ENCODE peak calls at places on chromosomes 7 and 10, in four cellular contexts. L is mammary epithelial cell, W is PC-9, R is GM23338. C is an unnamed sample.

GRCh38 chr10:100100651-100101525 is 19.2 kb upstream of the CPN1 start:
- DNase-seq in L (peak), W (peak), R (peak), C (peak)

GRCh38 chr10:128078136-128078969 is 47.9 kb downstream of the MKI67 start:
- DNase-seq in L (no peak), W (peak), R (peak), C (peak)

GRCh38 chr7:113639221-113639620 is 279.6 kb downstream of the PPP1R3A start:
- DNase-seq in L (peak), W (no peak), R (no peak), C (no peak)

GRCh38 chr7:105098863-105099515 is 85.0 kb downstream of the KMT2E start:
- DNase-seq in L (peak), W (no peak), R (peak), C (peak)

GRCh38 chr10:1762066-1762465 is 24.7 kb upstream of the ADARB2 start:
- DNase-seq in L (no peak), W (no peak), R (no peak), C (no peak)

GRCh38 chr10:89916481-89916880 is 215.1 kb downstream of the KIF20B start:
- DNase-seq in L (peak), W (peak), R (no peak), C (peak)

GRCh38 chr10:6292741-6293151 is 90.0 kb downstream of the PFKFB3 start:
- DNase-seq in L (no peak), W (no peak), R (no peak), C (no peak)

GRCh38 chr10:108812296-108812695 is 1111.0 kb downstream of the XPNPEP1 start:
- DNase-seq in L (no peak), W (no peak), R (no peak), C (no peak)

GRCh38 chr7:135714534-135715009 is 13.4 kb downstream of the SLC13A4 start:
- DNase-seq in L (peak), W (peak), R (peak), C (peak)

GRCh38 chr7:2086229-2086628 is 146.5 kb downstream of the MAD1L1 start:
- DNase-seq in L (no peak), W (no peak), R (no peak), C (no peak)

GRCh38 chr10:62610649-62611229 is 193.8 kb upstream of the ADO start:
- DNase-seq in L (peak), W (peak), R (peak), C (peak)

GRCh38 chr10:5416981-5417380 is 4.6 kb downstream of the NET1 start:
- DNase-seq in L (no peak), W (no peak), R (peak), C (no peak)

GRCh38 chr10:133614830-133615580 is 11.6 kb downstream of the FRG2B start:
- DNase-seq in L (no peak), W (no peak), R (no peak), C (no peak)

GRCh38 chr10:59126277-59126676 is 50.2 kb upstream of the PHYHIPL start:
- DNase-seq in L (no peak), W (no peak), R (no peak), C (no peak)

GRCh38 chr10:69061305-69062161 is 26.4 kb upstream of the SRGN start:
- DNase-seq in L (peak), W (peak), R (no peak), C (peak)

GRCh38 chr10:49798275-49798674 is 36.2 kb upstream of the OGDHL start:
- DNase-seq in L (no peak), W (no peak), R (no peak), C (no peak)

GRCh38 chr7:727104-727805 is at the start of gene PRKAR1B:
- DNase-seq in L (no peak), W (peak), R (peak), C (peak)

GRCh38 chr10:81865581-81865980 is 9.4 kb upstream of the NRG3 start:
- DNase-seq in L (no peak), W (no peak), R (peak), C (no peak)

GRCh38 chr7:129792721-129793120 is 160.0 kb downstream of the UBE2H start:
- DNase-seq in L (no peak), W (no peak), R (no peak), C (no peak)

GRCh38 chr7:123039269-123039668 is 43.8 kb upstream of the TAS2R16 start:
- DNase-seq in L (no peak), W (no peak), R (peak), C (no peak)

GRCh38 chr10:94680544-94680943 is 3.0 kb upstream of the CYP2C18 start:
- DNase-seq in L (peak), W (no peak), R (no peak), C (peak)

GRCh38 chr10:122163182-122164027 is 107.7 kb upstream of the BTBD16 start:
- DNase-seq in L (no peak), W (no peak), R (peak), C (peak)

GRCh38 chr10:9096288-9096687 is 1041.8 kb downstream of the GATA3 start:
- DNase-seq in L (no peak), W (no peak), R (no peak), C (no peak)

GRCh38 chr7:108001759-108002725 is 919 bp downstream of the LAMB1 start:
- DNase-seq in L (peak), W (no peak), R (peak), C (peak)

GRCh38 chr7:100604078-100604975 is 2.2 kb downstream of the PCOLCE start:
- DNase-seq in L (peak), W (peak), R (peak), C (peak)

GRCh38 chr7:105828141-105828540 is 48.3 kb downstream of the ATXN7L1 start:
- DNase-seq in L (no peak), W (no peak), R (no peak), C (no peak)

GRCh38 chr7:111045469-111045868 is 45.5 kb upstream of the LRRN3 start:
- DNase-seq in L (no peak), W (no peak), R (peak), C (peak)

GRCh38 chr7:33904680-33905388 is 505 bp upstream of the BMPER start:
- DNase-seq in L (peak), W (peak), R (peak), C (peak)

GRCh38 chr7:93226310-93226709 is at the start of gene HEPACAM2:
- DNase-seq in L (no peak), W (no peak), R (no peak), C (no peak)

GRCh38 chr7:35351466-35351865 is 97.6 kb upstream of the TBX20 start:
- DNase-seq in L (no peak), W (no peak), R (no peak), C (no peak)

DNA sequence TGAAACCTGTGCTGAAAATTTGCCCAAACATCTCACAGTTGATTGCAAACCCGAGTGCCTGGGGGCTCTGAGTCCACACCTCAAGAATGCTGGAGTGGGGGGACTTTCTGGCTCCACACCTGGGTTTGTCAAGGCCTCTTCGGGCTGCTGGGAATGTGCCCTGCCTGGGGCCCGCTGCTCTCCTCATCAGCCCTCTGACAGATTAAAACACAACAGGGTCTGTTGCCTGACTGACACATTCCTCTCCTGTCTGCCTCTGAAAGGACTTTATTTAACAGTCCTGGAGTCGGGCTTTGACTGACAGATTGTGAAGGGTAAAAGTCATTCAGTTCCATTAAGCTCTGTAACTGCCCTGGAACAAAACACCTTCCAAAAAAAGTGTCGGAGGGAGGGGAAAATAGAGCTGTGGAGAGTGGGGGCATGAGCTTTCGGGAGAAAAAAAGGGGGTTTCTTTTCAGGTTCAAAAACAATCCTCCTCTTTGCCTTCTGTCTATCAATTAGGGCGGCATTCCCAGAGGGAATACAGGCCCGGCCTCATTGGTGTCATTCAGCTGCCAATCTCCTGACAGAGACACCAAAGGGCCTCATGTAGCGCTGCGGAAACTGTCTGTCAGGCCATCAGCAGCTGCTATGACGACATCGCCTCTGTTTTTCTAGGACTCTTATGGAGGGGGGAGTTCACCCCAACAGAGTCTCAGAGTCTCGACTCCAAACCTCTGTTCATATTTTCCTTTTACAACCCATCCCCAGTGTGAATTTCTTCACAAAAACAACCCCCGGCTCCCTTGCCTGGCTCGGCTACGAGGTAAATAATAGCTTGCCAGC is 398.8 kb upstream of the NFE2L3 start:
- DNase-seq in L (peak), W (no peak), R (peak), C (no peak)
- H3K4me2 ChIP-seq in L (no peak), W (no peak), R (no peak), C (no peak)

GRCh38 chr10:73648252-73648651 is 7.0 kb upstream of the MYOZ1 start:
- DNase-seq in L (no peak), W (no peak), R (peak), C (peak)
- H3K4me2 ChIP-seq in L (peak), W (no peak), R (peak), C (peak)

GRCh38 chr10:129676014-129676413 is 209.0 kb downstream of the MGMT start:
- DNase-seq in L (no peak), W (no peak), R (no peak), C (no peak)
- H3K4me2 ChIP-seq in L (no peak), W (no peak), R (no peak), C (no peak)

DNA sequence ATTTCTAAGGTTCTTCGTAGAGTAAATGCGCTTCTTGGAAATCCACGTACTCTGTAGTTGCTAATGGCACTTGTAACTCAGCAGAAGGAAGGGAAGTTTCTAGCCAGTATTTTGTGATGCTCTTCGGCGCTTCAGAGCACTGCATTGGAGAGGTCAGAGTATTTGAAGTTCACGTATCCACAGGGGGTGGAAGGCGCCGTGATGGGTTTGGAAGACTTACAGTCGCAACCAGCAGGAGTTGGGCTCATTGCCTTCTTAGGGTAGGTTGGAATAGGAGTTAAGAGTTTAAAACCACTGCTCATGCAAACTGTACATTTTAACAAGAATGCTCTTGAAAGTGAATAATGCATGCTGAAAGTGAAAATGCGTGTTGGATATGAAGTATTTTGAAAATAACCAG is 49.1 kb downstream of the SHH start:
- DNase-seq in L (no peak), W (no peak), R (no peak), C (no peak)
- H3K4me2 ChIP-seq in L (no peak), W (no peak), R (no peak), C (no peak)

DNA sequence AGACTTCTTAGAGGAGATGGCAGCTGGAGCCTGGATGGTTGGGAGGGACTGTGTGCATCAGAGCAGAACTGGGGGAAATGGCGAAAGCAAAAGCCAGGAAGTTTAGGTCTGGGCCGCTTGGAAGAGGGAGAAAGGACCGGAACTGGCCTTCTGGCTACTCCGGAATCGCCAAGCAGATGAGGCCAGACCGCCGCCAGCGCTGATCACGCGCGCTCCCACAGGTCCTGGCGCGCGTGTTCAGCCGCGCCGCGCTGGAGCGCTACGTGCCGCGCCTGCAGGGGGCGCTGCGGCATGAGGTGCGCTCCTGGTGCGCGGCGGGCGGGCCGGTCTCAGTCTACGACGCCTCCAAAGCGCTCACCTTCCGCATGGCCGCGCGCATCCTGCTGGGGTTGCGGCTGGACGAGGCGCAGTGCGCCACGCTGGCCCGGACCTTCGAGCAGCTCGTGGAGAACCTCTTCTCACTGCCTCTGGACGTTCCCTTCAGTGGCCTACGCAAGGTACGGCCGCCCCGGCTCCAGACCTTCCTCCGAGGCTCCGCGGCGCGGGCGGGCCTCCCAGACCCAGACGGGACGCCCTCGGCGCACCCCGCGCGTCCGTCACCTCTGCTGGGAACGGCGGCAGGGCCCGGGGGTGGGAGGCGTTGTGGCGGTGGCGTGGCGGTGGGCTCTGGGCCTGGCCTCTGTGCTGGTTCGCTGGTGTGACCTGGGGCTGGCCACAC is 2.1 kb downstream of the CYP26C1 start:
- DNase-seq in L (peak), W (peak), R (peak), C (peak)
- H3K4me2 ChIP-seq in L (peak), W (no peak), R (peak), C (peak)

DNA sequence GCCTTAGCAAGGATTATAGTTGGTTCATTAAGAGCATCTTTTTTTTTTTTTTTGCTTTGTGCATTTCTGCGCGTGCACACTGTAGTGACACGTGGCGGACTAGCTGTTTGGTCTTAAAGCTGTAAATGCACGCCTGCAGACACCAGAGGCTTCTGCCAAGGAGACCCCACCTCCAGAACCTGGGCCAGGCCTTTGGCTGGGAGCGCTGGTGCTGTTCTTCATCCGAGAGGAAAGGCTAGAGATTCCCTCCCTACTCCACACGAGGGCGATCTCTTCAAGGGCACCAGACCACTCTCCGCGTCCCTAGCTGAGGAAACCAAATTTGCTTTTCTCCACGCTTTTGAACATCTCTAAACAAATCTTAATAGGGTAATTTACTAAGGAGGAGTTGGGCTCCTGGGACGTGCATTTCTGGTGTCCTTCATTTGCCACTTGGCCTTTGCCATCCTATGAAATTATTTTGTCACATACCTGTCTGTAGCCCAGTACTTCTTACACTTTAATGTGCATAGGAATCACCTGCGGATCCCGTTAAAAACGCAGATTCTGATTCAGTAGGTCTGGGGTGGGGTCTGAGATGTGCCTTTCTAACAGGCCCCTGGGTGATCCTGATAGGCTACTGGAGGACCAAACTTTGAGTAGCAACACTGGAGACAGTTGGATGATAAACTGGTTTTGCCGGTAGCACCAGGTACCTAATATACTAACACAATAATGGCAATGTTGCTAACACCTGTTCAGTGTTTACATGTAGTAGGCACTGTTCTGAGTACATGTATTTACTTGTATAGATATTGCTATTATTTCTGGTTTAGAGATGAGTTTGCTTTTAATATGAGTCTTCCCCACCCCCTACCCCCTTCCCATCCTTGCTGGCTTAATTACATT is 1.3 kb upstream of the SLC26A5 start:
- DNase-seq in L (peak), W (peak), R (peak), C (peak)
- H3K4me2 ChIP-seq in L (no peak), W (peak), R (peak), C (no peak)

DNA sequence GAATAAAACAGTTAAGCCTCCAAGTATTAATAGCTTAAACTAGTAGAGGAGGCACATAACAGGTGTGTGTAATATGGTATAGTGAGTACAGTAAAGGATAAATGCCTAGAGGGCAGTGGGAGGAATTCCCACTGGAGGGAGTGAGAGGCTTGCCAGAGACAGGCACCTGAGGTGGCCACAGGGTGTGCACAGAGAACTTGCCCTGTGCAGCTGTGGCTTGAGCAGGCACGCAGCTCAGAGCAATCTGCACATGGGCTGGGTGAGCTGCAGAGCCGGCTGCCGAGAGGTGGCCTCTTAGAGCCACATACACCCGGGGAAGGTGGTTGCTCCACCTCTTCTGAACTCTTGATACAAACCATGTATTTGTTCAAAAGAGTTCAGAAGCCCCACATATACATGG is 237.1 kb downstream of the COBL start:
- DNase-seq in L (peak), W (no peak), R (no peak), C (no peak)
- H3K4me2 ChIP-seq in L (no peak), W (no peak), R (no peak), C (no peak)

GRCh38 chr10:86599729-86600128 is 54.6 kb upstream of the OPN4 start:
- DNase-seq in L (no peak), W (peak), R (peak), C (no peak)
- H3K4me2 ChIP-seq in L (no peak), W (no peak), R (peak), C (no peak)

DNA sequence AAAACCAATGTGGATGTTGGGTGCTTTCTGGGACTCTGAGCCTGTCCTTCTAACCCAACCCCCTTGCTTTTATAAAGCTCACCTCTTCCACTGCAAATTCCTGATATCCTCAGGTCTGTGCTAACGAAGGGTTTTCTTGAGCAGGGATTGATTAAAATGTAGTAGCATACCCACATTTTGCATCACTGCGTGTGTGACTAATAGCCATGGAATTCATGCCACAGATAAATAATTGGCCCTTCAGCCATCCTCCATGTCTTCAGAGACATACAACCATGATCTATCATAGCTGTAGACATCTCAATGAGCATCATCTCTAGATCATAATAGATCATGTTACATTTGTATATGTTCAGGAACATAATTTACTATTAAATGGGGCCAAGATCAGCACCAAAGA is 990.3 kb downstream of the KCNMA1 start:
- DNase-seq in L (no peak), W (no peak), R (no peak), C (peak)
- H3K4me2 ChIP-seq in L (no peak), W (no peak), R (no peak), C (no peak)

DNA sequence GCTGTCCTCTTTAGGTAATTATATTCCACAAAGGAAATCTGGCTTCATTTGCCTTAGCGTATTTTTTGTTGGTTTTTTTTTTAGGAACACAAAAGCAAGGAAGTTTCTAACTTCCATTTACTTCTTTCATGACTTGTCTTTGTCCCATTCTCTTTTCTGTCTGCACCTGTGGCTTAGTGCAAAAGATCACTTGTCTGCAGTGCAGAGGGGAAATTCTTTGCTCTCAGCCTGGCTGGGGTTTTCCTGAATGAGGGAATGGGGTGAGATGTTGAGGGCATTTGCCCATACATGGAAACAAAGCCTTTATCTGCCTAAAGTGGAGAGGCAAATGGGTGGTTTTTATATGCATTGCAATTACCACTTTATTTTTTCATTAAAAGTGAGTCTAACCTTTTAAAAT is 361.1 kb upstream of the IGFBP3 start:
- DNase-seq in L (peak), W (no peak), R (peak), C (no peak)
- H3K4me2 ChIP-seq in L (no peak), W (peak), R (no peak), C (no peak)